ENCODE peak calls at places on chromosomes 6 and 20, in seven cellular contexts. G is CD4-positive, alpha-beta memory T cell; S is CD4-positive, CD25-positive, alpha-beta regulatory T cell; J is fibroblast of lung; Y is right lobe of liver; I is left lung; H is HCT116. D is an unnamed sample.

GRCh38 chr20:32439132-32439829 is 81.2 kb downstream of the ASXL1 start:
- DNase-seq in G (no peak), S (no peak), J (peak), Y (no peak), I (no peak), H (no peak), D (no peak)

GRCh38 chr20:63126876-63127699 is 88.8 kb downstream of the YTHDF1 start:
- DNase-seq in G (no peak), S (no peak), J (no peak), Y (peak), I (no peak), H (no peak), D (no peak)

GRCh38 chr20:3847419-3847940 is 846 bp downstream of the MAVS start:
- DNase-seq in G (no peak), S (no peak), J (peak), Y (no peak), I (peak), H (no peak), D (no peak)

GRCh38 chr6:11770546-11771466 is 7.8 kb downstream of the ADTRP start:
- DNase-seq in G (no peak), S (no peak), J (peak), Y (peak), I (peak), H (peak), D (peak)

GRCh38 chr6:153043719-153044118 is 41.2 kb upstream of the MTRF1L start:
- DNase-seq in G (no peak), S (no peak), J (no peak), Y (no peak), I (no peak), H (no peak), D (no peak)

GRCh38 chr6:119148102-119148824 is 69.8 kb upstream of the FAM184A start:
- DNase-seq in G (no peak), S (no peak), J (peak), Y (no peak), I (no peak), H (peak), D (peak)

GRCh38 chr6:40485300-40485699 is 101.9 kb downstream of the LRFN2 start:
- DNase-seq in G (no peak), S (no peak), J (no peak), Y (no peak), I (no peak), H (no peak), D (no peak)

GRCh38 chr6:52399511-52400315 is 20.4 kb upstream of the EFHC1 start:
- DNase-seq in G (peak), S (peak), J (peak), Y (no peak), I (no peak), H (no peak), D (no peak)

GRCh38 chr6:105839266-105839665 is 246.9 kb upstream of the PRDM1 start:
- DNase-seq in G (no peak), S (no peak), J (no peak), Y (no peak), I (no peak), H (no peak), D (no peak)

GRCh38 chr20:40961686-40962640 is 66.7 kb upstream of the TOP1 start:
- DNase-seq in G (no peak), S (no peak), J (peak), Y (no peak), I (no peak), H (no peak), D (no peak)

DNA sequence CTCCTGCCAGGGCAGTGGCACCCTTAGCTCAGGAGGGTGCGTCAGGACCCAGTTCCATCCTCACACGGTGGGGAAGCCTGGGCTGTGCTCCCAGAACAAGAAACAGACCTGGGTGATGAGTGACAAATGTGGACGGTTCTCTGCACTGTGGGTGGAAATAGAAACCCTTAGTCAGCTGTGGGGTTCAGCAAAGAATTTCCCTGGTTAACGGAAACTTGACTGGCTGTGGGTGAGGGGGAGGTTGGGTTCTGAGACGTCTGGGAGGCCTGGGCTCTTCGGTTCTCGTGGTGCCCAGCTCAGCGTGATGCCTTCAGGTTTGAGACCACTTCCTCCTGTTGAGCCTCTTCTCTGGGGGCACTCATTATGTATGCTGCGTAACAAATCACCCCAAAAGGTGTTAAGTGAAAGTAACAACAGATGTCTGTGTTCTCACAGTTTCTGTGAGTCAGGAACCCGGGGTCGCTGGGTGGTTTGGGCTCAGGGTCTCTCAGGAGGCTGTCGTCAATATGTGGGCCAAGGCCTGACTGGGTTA is 53.1 kb upstream of the FAM83D start:
- DNase-seq in G (peak), S (peak), J (no peak), Y (no peak), I (no peak), H (no peak), D (no peak)
- H3K27ac ChIP-seq in G (peak), S (peak), J (no peak), Y (no peak), I (peak), H (no peak), D (no peak)

GRCh38 chr6:137690721-137691120 is 176.3 kb upstream of the TNFAIP3 start:
- DNase-seq in G (no peak), S (no peak), J (no peak), Y (no peak), I (no peak), H (no peak), D (no peak)
- H3K27ac ChIP-seq in G (no peak), S (no peak), J (no peak), Y (no peak), I (no peak), H (no peak), D (no peak)

DNA sequence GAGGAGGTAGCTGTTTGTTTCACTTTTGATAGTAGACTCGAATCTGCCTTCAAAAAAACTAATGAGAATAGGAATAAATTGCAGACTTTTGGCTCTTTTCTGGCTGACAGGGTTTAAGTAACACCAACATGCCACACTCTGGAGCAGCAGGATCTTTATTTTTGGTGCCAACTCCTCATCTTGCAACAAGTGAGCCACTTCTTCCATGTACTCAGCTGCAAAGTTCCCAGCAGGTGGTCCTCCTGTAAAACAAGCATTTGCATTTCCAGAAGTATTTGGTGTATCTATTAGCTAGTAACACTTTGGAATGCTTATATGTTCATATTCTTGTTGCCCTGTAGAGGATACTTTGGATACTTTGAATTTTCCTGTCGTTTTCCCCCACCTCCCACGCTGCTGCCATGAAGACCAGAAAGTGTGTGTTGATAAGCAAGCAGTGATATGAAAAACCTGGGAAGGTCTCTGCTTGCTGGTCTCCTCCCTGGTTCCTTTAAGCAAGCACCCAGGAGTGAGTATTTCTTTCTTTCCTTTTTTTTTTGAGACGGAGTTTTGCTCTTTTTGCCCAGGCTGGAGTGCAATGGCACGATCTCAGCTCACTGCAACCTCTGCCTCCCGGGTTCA is 1.0 kb downstream of the ARMH2 start:
- DNase-seq in G (no peak), S (no peak), J (no peak), Y (no peak), I (no peak), H (no peak), D (no peak)
- H3K27ac ChIP-seq in G (no peak), S (no peak), J (no peak), Y (no peak), I (no peak), H (no peak), D (no peak)

GRCh38 chr6:163771180-163771579 is 356.7 kb downstream of the QKI start:
- DNase-seq in G (no peak), S (no peak), J (no peak), Y (no peak), I (no peak), H (no peak), D (no peak)

GRCh38 chr6:163765326-163765725 is 350.8 kb downstream of the QKI start:
- DNase-seq in G (no peak), S (no peak), J (no peak), Y (no peak), I (no peak), H (no peak), D (no peak)

GRCh38 chr6:163764565-163764964 is 350.0 kb downstream of the QKI start:
- DNase-seq in G (no peak), S (no peak), J (no peak), Y (no peak), I (no peak), H (no peak), D (no peak)

GRCh38 chr6:163768905-163769304 is 354.4 kb downstream of the QKI start:
- DNase-seq in G (no peak), S (no peak), J (no peak), Y (no peak), I (no peak), H (no peak), D (no peak)

DNA sequence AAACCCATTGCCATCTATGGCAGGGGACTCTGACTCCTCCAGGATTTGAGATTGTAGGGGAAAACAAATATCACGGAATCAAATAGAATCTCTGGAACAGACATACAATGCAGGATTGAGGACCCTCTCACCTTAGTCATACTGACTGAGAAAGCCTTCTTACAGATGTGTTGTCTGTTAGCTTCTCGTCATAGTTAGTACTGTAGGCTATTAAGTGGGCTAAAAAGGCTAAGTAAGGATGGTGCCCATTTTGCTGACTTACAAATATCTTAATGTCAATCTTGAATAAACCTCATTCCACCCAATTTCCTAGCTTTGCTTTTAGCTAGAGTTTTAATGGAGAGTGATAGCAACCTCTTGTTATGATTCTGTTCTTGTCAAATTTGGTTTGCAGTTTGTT is 352.4 kb downstream of the QKI start:
- DNase-seq in G (no peak), S (no peak), J (no peak), Y (no peak), I (no peak), H (no peak), D (no peak)
- H3K27ac ChIP-seq in G (no peak), S (no peak), J (no peak), Y (no peak), I (no peak), H (no peak), D (no peak)

DNA sequence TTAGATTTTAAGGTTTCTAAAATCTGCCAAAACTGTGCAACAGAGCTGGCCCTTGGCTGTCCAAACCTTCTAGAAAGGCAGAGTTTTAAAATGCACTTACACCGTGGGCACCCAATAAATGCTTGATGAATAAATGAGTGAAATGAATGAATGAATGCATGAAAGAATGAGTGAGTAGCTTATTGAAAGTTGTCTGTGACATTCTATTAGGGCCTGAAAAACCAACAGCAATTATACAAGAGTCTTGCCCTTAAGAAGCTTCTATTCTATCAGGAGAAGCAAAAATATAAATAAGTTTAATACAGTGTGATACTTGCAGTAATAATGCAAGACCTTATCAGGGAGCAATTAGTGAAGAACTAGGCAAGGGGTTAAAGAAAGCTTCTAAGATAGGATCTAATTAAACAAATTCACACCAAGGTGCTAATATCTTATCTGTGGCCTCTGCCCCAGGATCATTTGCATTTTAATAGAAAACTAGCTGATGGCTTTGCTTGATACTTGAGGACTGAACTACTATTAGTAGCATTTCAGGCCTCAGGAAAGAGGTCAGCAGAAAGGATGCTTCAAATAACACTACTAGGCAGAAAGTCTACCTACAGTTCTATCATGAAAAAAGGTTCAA is 230.7 kb downstream of the GMPR start:
- DNase-seq in G (no peak), S (no peak), J (no peak), Y (no peak), I (no peak), H (no peak), D (no peak)
- H3K27ac ChIP-seq in G (no peak), S (no peak), J (no peak), Y (no peak), I (no peak), H (no peak), D (no peak)

DNA sequence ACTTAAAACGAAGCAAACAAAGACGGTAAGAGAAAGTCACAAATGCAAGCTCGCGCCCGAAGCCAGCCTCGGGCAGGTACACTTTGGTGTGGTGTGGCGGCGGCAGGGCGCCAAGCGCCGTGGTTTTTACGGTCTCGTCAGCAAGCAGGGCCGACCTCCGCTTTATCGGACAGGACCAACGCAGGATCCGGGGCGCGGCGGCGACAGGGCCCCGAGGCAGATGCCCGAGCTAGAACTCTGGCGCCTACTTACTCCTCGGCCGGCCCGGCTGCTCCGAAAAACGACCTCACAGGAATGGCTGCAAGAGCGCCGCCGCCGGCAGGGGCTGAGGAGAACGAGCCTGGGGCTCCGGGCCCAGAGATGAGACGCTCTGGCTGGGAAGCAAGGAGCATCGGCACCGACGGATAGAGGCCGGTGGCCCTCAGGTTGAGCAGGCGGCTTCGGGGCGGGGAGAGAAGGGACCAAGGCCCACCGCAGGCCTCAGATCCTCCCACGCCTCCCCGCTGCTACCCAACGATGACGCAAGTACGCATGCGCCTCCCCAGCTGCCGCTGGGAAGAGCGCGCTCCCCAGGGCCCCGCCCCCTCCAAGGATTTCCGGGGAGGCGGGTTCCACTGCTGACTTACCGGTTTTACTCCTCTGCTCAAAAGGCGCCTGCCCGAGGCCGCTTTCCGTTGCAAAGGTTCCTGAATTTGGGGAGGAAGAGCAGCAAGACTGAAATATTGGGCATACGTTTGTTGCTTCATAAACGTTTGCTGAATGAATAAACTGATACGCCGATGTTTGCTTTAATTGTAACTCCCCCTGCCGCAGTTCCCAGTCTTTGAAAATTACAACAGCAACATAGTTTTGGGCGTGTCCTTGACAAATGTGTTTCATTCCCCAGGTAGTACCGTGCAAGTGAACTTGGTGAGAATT is 60.5 kb downstream of the FAM217A start:
- DNase-seq in G (peak), S (peak), J (peak), Y (peak), I (peak), H (peak), D (peak)
- H3K27ac ChIP-seq in G (peak), S (peak), J (peak), Y (peak), I (peak), H (peak), D (peak)

GRCh38 chr6:16332175-16332542 is 93.8 kb downstream of the GMPR start:
- DNase-seq in G (peak), S (peak), J (peak), Y (peak), I (no peak), H (no peak), D (no peak)
- H3K27ac ChIP-seq in G (peak), S (peak), J (peak), Y (no peak), I (no peak), H (no peak), D (no peak)

DNA sequence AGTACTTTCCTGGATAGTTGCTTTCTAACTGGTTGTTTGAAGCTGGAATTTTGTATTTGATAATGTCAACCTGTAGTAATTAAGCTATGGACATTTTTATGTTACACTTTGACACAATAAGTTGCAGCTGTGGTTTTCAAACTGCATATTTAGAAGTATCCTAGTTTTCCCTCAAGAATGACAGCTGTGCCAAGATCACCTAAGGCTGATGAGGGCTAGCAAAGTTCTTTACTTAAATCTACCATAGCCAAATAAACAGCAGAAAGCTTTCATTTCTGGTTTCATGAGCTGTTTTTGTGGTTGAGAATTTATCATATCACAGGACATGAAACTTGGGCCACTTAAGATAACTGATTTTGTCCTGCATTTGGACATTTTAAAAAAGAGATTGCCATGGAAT is 30.6 kb downstream of the FAM229B start:
- DNase-seq in G (no peak), S (no peak), J (no peak), Y (no peak), I (no peak), H (no peak), D (no peak)
- H3K27ac ChIP-seq in G (no peak), S (no peak), J (no peak), Y (no peak), I (no peak), H (no peak), D (no peak)

DNA sequence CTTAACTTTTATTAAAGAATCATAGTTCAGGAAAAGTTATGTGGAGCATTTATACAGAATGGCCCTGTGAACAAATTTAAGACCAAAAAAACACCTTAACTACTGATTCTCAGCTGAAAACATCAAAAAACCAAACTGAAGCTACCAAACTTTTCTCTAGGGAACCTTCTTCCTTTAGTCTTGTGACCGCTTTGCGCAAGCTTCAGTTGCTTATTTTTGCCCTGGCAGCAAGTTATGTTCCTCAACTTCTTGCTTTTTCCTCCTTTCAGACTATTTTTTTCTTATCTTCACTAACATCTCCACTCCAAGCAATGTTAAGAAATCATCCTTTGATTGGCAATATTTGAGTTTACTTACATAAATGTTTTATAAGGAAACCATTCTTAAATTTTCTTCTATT is 100.1 kb downstream of the MYB start:
- DNase-seq in G (no peak), S (no peak), J (peak), Y (no peak), I (no peak), H (no peak), D (no peak)
- H3K27ac ChIP-seq in G (no peak), S (no peak), J (no peak), Y (no peak), I (no peak), H (no peak), D (no peak)

GRCh38 chr20:20849126-20849525 is 136.7 kb upstream of the RALGAPA2 start:
- DNase-seq in G (no peak), S (no peak), J (no peak), Y (no peak), I (no peak), H (no peak), D (no peak)
- H3K27ac ChIP-seq in G (no peak), S (no peak), J (no peak), Y (no peak), I (no peak), H (no peak), D (no peak)